ENCODE peak calls at places on chromosome 3, in eight cellular contexts. S is NCI-H1105; V is AG08396; D is nephron progenitor cell; I is amniotic stem cell; W is CD4-positive, alpha-beta T cell; F is dorsolateral prefrontal cortex; M is RPMI7951. X is an unnamed sample.

GRCh38 chr3:197907196-197907595 is 42.8 kb upstream of the RPL35A start:
- DNase-seq in S (no peak), V (no peak), D (no peak), I (no peak), W (no peak), F (no peak), M (peak), X (no peak)

GRCh38 chr3:49804141-49805041 is 1.3 kb downstream of the INKA1 start:
- DNase-seq in S (no peak), V (no peak), D (no peak), I (no peak), W (no peak), F (no peak), M (no peak), X (no peak)

GRCh38 chr3:56347219-56347871 is 120.9 kb downstream of the ERC2 start:
- DNase-seq in S (no peak), V (no peak), D (peak), I (no peak), W (no peak), F (peak), M (peak), X (peak)

GRCh38 chr3:38551026-38551832 is 55.1 kb downstream of the EXOG start:
- DNase-seq in S (no peak), V (no peak), D (no peak), I (no peak), W (no peak), F (no peak), M (no peak), X (no peak)

GRCh38 chr3:9161298-9161697 is 88.1 kb downstream of the SRGAP3 start:
- DNase-seq in S (no peak), V (no peak), D (no peak), I (no peak), W (no peak), F (no peak), M (no peak), X (no peak)

GRCh38 chr3:11764931-11765363 is 81.7 kb downstream of the TAMM41 start:
- DNase-seq in S (no peak), V (peak), D (no peak), I (no peak), W (no peak), F (no peak), M (peak), X (no peak)

GRCh38 chr3:127431066-127431465 is 143.2 kb upstream of the PRR20G start:
- DNase-seq in S (peak), V (no peak), D (no peak), I (no peak), W (no peak), F (no peak), M (no peak), X (peak)

GRCh38 chr3:119551525-119552063 is 7.8 kb downstream of the CD80 start:
- DNase-seq in S (no peak), V (no peak), D (no peak), I (no peak), W (no peak), F (no peak), M (no peak), X (no peak)

GRCh38 chr3:172856766-172857742 is 106.5 kb downstream of the ECT2 start:
- DNase-seq in S (no peak), V (no peak), D (no peak), I (no peak), W (no peak), F (no peak), M (no peak), X (no peak)

GRCh38 chr3:182327196-182327681 is 466.1 kb upstream of the ATP11B start:
- DNase-seq in S (no peak), V (no peak), D (no peak), I (no peak), W (no peak), F (no peak), M (peak), X (no peak)

GRCh38 chr3:115803661-115804060 is 180.4 kb downstream of the GAP43 start:
- DNase-seq in S (no peak), V (no peak), D (no peak), I (no peak), W (no peak), F (no peak), M (no peak), X (no peak)